ENCODE peak calls at places on chromosomes 3 and 15, in four cellular contexts. M is K562, A is HepG2, T is upper lobe of left lung. Z is an unnamed sample.

GRCh38 chr3:129553171-129553570 is 10.2 kb downstream of the H1-8 start:
- ATAC-seq in T (no peak), M (no peak), A (peak; percentile 4), Z (no peak)

GRCh38 chr15:63605816-63606215 is 8.6 kb downstream of the FBXL22 start:
- ATAC-seq in A (no peak), T (no peak), M (no peak), Z (no peak)

GRCh38 chr3:56629044-56629443 is 54.0 kb downstream of the TASOR start:
- ATAC-seq in M (no peak), A (peak; percentile 55), T (peak; percentile 45), Z (no peak)

GRCh38 chr3:70466096-70466495 is 153.7 kb upstream of the MDFIC2 start:
- ATAC-seq in M (no peak), A (no peak), T (no peak), Z (no peak)

GRCh38 chr3:56136514-56136913 is 331.8 kb downstream of the ERC2 start:
- ATAC-seq in M (no peak), T (no peak), A (no peak), Z (no peak)

GRCh38 chr3:188243124-188243795 is 89.3 kb downstream of the LPP start:
- ATAC-seq in A (no peak), M (no peak), T (no peak), Z (no peak)

GRCh38 chr3:102132370-102132769 is 283.1 kb downstream of the NFKBIZ start:
- ATAC-seq in T (peak; percentile 87), M (no peak), A (no peak), Z (peak; percentile 78)

GRCh38 chr15:66845266-66845785 is 143.3 kb downstream of the SMAD6 start:
- ATAC-seq in A (no peak), T (no peak), M (no peak), Z (no peak)

DNA sequence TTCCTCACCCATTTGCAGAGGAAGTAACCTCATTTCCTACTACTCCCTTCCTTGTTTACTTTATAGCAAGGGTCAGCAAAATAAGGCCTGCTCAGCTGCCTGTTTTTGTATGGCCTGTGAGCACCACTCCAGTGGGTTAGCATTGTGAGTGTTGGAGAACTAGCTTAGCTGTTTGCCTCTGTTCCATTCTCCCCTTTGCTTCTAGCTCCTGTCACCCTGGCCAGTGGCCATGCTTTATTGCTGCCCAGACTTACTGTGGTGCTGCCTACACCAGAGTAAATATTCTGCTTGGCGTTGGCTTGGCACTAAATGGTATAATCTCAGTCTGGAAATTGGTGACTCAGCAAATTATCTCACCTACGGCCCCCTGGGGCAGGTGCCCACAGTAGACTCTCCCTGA is 8.8 kb downstream of the PDCD6IP start:
- ATAC-seq in M (peak; percentile 48), T (peak; percentile 71), A (no peak), Z (no peak)
- H3K27ac ChIP-seq in M (peak overlapping the region; percentile 30), T (peak overlapping the region; percentile 81), A (no peak overlapping the region), Z (no peak overlapping the region)

DNA sequence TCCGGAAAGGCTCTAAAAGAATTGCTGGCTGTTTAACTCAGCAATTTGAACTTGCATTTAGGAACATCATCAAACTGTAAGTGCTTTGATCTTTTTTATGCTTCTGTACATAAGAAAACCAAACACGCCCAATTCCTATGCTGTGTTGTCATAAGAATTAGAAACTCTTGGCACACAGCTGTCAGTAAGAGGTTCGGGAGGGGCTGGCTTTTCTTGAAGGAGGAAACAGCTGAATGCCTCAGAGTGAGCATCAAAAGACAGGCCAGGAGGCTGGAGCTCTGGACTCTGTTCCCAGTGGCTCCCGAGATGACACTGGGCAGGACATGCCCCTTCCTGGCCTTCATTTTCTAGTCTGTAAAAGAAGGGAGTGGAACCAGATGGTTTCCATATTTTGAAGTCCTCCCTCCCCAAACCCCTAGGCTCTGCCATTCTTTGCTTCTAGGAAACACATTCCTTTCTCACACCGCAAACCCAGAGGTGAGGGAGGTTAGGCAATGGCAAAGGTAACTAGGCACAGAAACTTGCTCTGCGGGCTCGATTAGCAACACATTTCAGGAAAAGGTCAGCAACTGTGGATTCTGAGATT is 73.8 kb upstream of the DLG1 start:
- ATAC-seq in M (no peak), A (no peak), T (peak; percentile 72), Z (peak; percentile 43)
- TF ChIP-seq POLR2AphosphoS5 in M (no peak), A (no peak), T (no peak), Z (no peak)

DNA sequence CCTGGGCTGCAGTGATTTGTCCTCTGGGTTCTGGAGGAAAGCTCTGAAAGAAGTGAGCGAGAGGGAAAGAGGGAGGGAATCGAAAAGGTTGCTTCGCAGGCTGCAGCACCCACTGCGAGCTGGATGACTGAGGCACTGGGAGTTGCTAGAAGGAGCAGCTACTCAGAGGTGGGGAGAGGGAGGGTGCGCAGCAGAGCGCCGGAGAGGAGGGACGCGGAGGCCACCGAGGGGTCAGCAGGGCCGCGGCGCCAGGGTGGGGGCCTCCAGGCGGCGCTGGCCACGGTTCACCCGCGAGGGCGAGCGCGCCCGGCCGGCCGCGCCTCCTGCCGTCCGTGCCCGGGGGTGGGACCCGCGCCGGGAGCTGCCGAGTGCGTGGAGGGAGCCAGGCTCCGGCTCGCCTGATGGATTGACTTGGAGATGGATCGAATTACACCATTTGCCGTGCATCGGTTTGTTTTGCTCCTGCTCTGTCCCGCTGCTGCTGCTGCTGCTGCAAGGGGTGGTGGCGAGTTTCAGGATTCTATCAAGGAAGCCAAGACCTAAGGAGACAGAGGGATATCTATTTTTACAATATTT is at the start of gene SEMA6D:
- ATAC-seq in A (peak; percentile 93), M (no peak), T (peak; percentile 87), Z (peak; percentile 78)
- TF ChIP-seq POLR2A in A (no peak), M (no peak), T (no peak), Z (no peak)

DNA sequence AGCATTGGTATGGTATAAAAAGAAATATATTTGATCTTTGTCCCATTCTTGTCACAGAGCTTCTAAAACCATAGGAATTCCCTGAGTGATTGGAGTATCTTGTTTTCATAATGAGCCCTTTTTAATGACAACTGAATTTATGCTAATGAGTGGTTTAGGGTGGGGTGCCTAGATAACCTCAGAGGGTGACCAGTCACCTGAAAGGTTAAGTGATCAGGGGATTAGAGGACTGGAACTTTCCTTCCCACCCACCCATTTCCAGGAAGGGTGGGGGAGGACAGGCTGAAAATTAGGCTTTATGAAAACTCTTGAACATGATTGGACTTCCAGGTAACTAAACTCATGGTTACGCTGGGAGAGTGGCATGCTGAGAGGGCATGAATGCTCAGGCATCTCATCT is 8.5 kb downstream of the MFN1 start:
- ATAC-seq in M (no peak), T (no peak), A (no peak), Z (no peak)
- H3K27ac ChIP-seq in M (no peak overlapping the region), T (no peak overlapping the region), A (no peak overlapping the region), Z (no peak overlapping the region)

GRCh38 chr3:19825175-19825574 is 108.8 kb downstream of the EFHB start:
- ATAC-seq in T (no peak), M (no peak), A (no peak), Z (no peak)
- TF ChIP-seq POLR2AphosphoS5 in T (no peak), M (no peak), A (no peak), Z (no peak)

DNA sequence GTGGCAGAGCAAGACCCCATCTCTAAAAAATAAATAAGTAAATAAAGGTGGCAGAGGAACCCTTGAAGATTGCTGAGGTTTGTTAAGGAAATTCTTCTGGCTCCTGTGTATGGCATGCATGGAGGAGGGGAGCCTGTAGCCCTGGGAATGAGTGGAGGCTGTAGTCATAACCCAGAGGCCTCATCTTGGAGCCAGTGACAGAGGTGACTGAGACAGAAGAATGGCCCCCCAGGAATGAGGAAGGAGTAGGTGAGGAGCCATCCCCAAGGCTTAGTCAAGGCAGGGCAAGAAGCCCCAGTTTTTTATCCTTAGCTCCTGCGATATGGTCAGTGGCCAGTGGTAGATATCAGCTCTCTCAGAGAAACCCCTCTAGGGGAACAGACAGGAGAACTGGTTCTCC is 46.5 kb downstream of the BSN start:
- ATAC-seq in A (no peak), T (no peak), M (no peak), Z (no peak)
- TF ChIP-seq POLR2A in A (no peak), T (no peak), M (no peak), Z (no peak)

DNA sequence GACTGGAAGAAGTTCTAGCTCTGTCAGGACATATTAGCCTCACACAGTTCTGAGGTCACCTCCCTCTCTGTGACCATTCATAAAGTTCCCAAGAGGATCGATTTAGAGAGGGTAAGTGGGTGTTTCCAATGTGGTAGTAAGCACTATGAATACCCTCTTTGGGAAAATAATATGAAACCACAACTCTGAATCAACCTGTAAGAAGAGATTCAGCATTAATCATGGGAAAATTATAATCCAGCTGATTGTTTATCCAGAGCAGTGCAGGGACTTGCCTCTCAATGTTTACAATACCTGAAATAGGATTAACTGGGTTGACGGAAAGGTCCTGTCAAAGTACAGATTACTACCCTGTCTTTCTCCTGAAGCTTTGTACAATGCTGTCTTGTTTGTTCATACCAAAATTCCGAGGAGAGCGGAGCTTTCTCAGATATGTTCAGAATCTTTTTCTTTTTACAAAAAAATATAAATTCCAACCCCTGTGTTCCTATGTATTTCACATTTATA is 302.9 kb upstream of the DPPA4 start:
- ATAC-seq in A (peak; percentile 62), T (no peak), M (no peak), Z (no peak)
- H3K27ac ChIP-seq in A (no peak overlapping the region), T (no peak overlapping the region), M (no peak overlapping the region), Z (no peak overlapping the region)

DNA sequence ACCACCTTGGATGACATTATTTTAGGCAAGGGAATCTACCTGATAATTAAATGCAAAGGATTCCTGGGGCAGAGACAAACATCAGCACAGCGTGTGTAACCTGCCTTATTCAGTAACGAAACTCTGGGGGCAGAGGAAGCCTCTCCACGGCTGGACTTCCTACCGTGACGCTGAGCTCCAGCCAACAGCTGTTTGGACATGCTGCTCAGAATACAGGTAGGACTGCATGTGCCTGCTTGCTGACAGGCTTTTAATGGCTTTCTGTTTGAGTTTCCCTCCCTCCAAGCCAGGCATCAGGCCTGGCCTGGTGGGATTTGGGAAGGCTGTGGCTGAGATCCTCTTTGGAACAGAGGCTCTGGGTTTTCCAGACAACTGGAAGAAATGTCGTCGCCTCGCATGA is 150.6 kb downstream of the ADAMTS17 start:
- ATAC-seq in A (no peak), T (no peak), M (no peak), Z (no peak)
- TF ChIP-seq POLR2AphosphoS5 in A (no peak), T (no peak), M (no peak), Z (no peak)

GRCh38 chr3:196270499-196270898 is 17.0 kb downstream of the PCYT1A start:
- ATAC-seq in A (no peak), M (no peak), T (no peak), Z (no peak)

GRCh38 chr3:196273655-196274054 is 13.9 kb downstream of the PCYT1A start:
- ATAC-seq in M (peak; percentile 71), A (no peak), T (no peak), Z (no peak)

GRCh38 chr3:196275126-196275525 is 12.4 kb downstream of the PCYT1A start:
- ATAC-seq in T (no peak), M (no peak), A (no peak), Z (no peak)

GRCh38 chr3:196272826-196273225 is 14.7 kb downstream of the PCYT1A start:
- ATAC-seq in M (no peak), A (no peak), T (peak; percentile 26), Z (no peak)

DNA sequence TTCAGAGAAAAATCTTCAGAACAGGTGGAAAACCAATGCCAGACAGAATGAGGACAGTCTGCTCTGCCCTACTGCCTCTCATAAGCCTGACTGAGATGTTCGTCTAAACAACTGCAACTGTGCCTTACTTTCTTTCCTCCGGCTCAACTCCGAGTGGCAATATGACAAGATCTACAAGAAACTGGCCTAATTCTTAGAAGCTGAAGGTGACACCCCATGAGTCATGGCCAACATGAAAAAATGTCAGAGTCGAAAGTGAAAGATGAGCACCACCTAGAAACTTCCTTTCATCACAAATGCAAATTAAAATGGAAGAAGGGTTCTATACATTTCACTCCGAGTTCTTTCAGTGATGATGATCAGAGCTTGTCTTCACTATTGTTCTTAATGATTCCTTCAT is 12.9 kb downstream of the PCYT1A start:
- ATAC-seq in M (peak; percentile 74), T (no peak), A (no peak), Z (no peak)
- TF ChIP-seq POLR2A in M (no peak), T (no peak), A (no peak), Z (no peak)

GRCh38 chr15:52093167-52093538 is 19.4 kb downstream of the BCL2L10 start:
- ATAC-seq in T (no peak), M (no peak), A (no peak), Z (no peak)
- H3K27ac ChIP-seq in T (no peak overlapping the region), M (no peak overlapping the region), A (no peak overlapping the region), Z (no peak overlapping the region)